ENCODE peak calls at places on chromosomes 13 and 19, in five cellular contexts. G is stomach, Z is H1, C is sigmoid colon, M is K562. O is an unnamed sample.

GRCh38 chr19:36605101-36605838 is at the start of gene ZNF382:
- DNase-seq in G (peak), Z (no peak), C (peak), M (no peak), O (peak)

GRCh38 chr13:33388254-33388998 is 102.9 kb upstream of the STARD13 start:
- DNase-seq in G (peak), Z (no peak), C (no peak), M (peak), O (no peak)

GRCh38 chr19:11496391-11497163 is 9.1 kb downstream of the ZNF653 start:
- DNase-seq in G (peak), Z (peak), C (peak), M (peak), O (peak)

GRCh38 chr19:47487551-47488515 is 3.8 kb upstream of the KPTN start:
- DNase-seq in G (no peak), Z (no peak), C (peak), M (no peak), O (no peak)

GRCh38 chr13:106990594-106990993 is 422.7 kb upstream of the ARGLU1 start:
- DNase-seq in G (no peak), Z (no peak), C (no peak), M (no peak), O (no peak)

GRCh38 chr19:4870025-4870700 is 2.7 kb upstream of the PLIN3 start:
- DNase-seq in G (peak), Z (peak), C (no peak), M (peak), O (no peak)

GRCh38 chr19:2723345-2723715 is 2.2 kb upstream of the DIRAS1 start:
- DNase-seq in G (no peak), Z (no peak), C (no peak), M (no peak), O (no peak)

GRCh38 chr13:73090116-73090811 is 31.5 kb downstream of the KLF5 start:
- DNase-seq in G (peak), Z (peak), C (no peak), M (peak), O (no peak)

GRCh38 chr19:7888145-7888825 is at the start of gene LRRC8E:
- DNase-seq in G (peak), Z (no peak), C (no peak), M (peak), O (peak)

GRCh38 chr19:47258434-47258833 is 2.1 kb downstream of the CCDC9 start:
- DNase-seq in G (no peak), Z (no peak), C (no peak), M (no peak), O (no peak)

GRCh38 chr19:7970716-7971448 is 27.4 kb upstream of the TIMM44 start:
- DNase-seq in G (peak), Z (peak), C (no peak), M (peak), O (peak)

GRCh38 chr19:9296336-9296735 is 13.3 kb downstream of the ZNF699 start:
- DNase-seq in G (no peak), Z (no peak), C (no peak), M (no peak), O (no peak)

GRCh38 chr13:51318876-51319275 is 20.6 kb upstream of the SERPINE3 start:
- DNase-seq in G (no peak), Z (no peak), C (no peak), M (no peak), O (no peak)

GRCh38 chr13:31115616-31116015 is 46.1 kb downstream of the HSPH1 start:
- DNase-seq in G (no peak), Z (no peak), C (no peak), M (no peak), O (no peak)

GRCh38 chr19:34237939-34238338 is 16.4 kb upstream of the GARRE1 start:
- DNase-seq in G (no peak), Z (no peak), C (no peak), M (no peak), O (no peak)

GRCh38 chr13:41263261-41263971 is at the start of gene MTRF1:
- DNase-seq in G (peak), Z (peak), C (peak), M (peak), O (peak)

GRCh38 chr13:66425741-66426140 is 804.4 kb downstream of the PCDH9 start:
- DNase-seq in G (no peak), Z (no peak), C (no peak), M (no peak), O (no peak)

GRCh38 chr13:51277943-51278342 is 55.7 kb downstream of the FAM124A start:
- DNase-seq in G (no peak), Z (no peak), C (peak), M (no peak), O (no peak)

GRCh38 chr19:29665826-29666633 is 769 bp downstream of the PLEKHF1 start:
- DNase-seq in G (peak), Z (no peak), C (peak), M (peak), O (peak)

GRCh38 chr19:37855098-37855497 is 51.3 kb downstream of the WDR87 start:
- DNase-seq in G (no peak), Z (no peak), C (no peak), M (no peak), O (peak)

GRCh38 chr19:2167896-2168618 is 4.3 kb downstream of the DOT1L start:
- DNase-seq in G (peak), Z (no peak), C (peak), M (peak), O (no peak)

GRCh38 chr13:33352023-33352422 is 66.5 kb upstream of the STARD13 start:
- DNase-seq in G (no peak), Z (no peak), C (no peak), M (no peak), O (peak)

GRCh38 chr13:37667631-37668161 is 69.1 kb upstream of the POSTN start:
- DNase-seq in G (no peak), Z (no peak), C (no peak), M (no peak), O (no peak)

GRCh38 chr13:50529154-50529882 is 314.2 kb downstream of the DLEU7 start:
- DNase-seq in G (peak), Z (no peak), C (peak), M (peak), O (peak)

GRCh38 chr13:83184819-83185218 is 697.5 kb downstream of the SLITRK1 start:
- DNase-seq in G (no peak), Z (no peak), C (no peak), M (no peak), O (no peak)

GRCh38 chr13:29934531-29935308 is 84.3 kb upstream of the UBL3 start:
- DNase-seq in G (no peak), Z (no peak), C (no peak), M (no peak), O (no peak)

GRCh38 chr19:29366757-29367156 is 153.8 kb upstream of the UQCRFS1 start:
- DNase-seq in G (no peak), Z (no peak), C (no peak), M (no peak), O (no peak)

GRCh38 chr13:39602277-39602613 is 748 bp downstream of the LHFPL6 start:
- DNase-seq in G (no peak), Z (no peak), C (no peak), M (no peak), O (no peak)

GRCh38 chr13:111937763-111938375 is 129.1 kb upstream of the SOX1 start:
- DNase-seq in G (peak), Z (no peak), C (no peak), M (no peak), O (no peak)

GRCh38 chr13:21237081-21237480 is 60.6 kb downstream of the MRPL57 start:
- DNase-seq in G (no peak), Z (no peak), C (no peak), M (no peak), O (no peak)

GRCh38 chr13:99320693-99321481 is 13.7 kb upstream of the GPR183 start:
- DNase-seq in G (no peak), Z (no peak), C (no peak), M (peak), O (no peak)

GRCh38 chr13:28379371-28380083 is 115.4 kb downstream of the FLT1 start:
- DNase-seq in G (no peak), Z (no peak), C (peak), M (no peak), O (no peak)

GRCh38 chr19:10553943-10554381 is 10.3 kb downstream of the ATG4D start:
- DNase-seq in G (peak), Z (no peak), C (no peak), M (no peak), O (no peak)

GRCh38 chr19:17048885-17049453 is 22.4 kb upstream of the CPAMD8 start:
- DNase-seq in G (no peak), Z (no peak), C (no peak), M (no peak), O (no peak)

GRCh38 chr19:17055636-17056035 is 19.6 kb downstream of the HAUS8 start:
- DNase-seq in G (no peak), Z (no peak), C (no peak), M (no peak), O (no peak)

GRCh38 chr19:17054746-17055145 is 20.5 kb downstream of the HAUS8 start:
- DNase-seq in G (no peak), Z (no peak), C (no peak), M (no peak), O (no peak)

GRCh38 chr19:17049711-17050280 is 23.2 kb upstream of the CPAMD8 start:
- DNase-seq in G (no peak), Z (no peak), C (no peak), M (no peak), O (no peak)

GRCh38 chr19:17052439-17052838 is 22.8 kb downstream of the HAUS8 start:
- DNase-seq in G (peak), Z (no peak), C (no peak), M (peak), O (peak)
- TF ChIP-seq POLR2AphosphoS5 in G (no peak), Z (no peak), C (no peak), M (no peak), O (no peak)

GRCh38 chr13:110551284-110551683 is 10.2 kb downstream of the RAB20 start:
- DNase-seq in G (no peak), Z (no peak), C (no peak), M (no peak), O (peak)

GRCh38 chr13:110546389-110546788 is 15.1 kb downstream of the RAB20 start:
- DNase-seq in G (no peak), Z (no peak), C (peak), M (no peak), O (no peak)

GRCh38 chr13:110548891-110549794 is 12.4 kb downstream of the RAB20 start:
- DNase-seq in G (no peak), Z (no peak), C (no peak), M (no peak), O (no peak)

GRCh38 chr13:110549795-110550160 is 11.7 kb downstream of the RAB20 start:
- DNase-seq in G (no peak), Z (no peak), C (no peak), M (no peak), O (no peak)

GRCh38 chr13:110546933-110547332 is 14.6 kb downstream of the RAB20 start:
- DNase-seq in G (peak), Z (no peak), C (peak), M (peak), O (no peak)
- TF ChIP-seq POLR2AphosphoS5 in G (peak), Z (no peak), C (peak), M (no peak), O (no peak)

GRCh38 chr19:6262519-6262918 is 17.3 kb downstream of the MLLT1 start:
- DNase-seq in G (no peak), Z (no peak), C (no peak), M (no peak), O (no peak)
- TF ChIP-seq POLR2AphosphoS5 in G (no peak), Z (no peak), C (no peak), M (no peak), O (no peak)

DNA sequence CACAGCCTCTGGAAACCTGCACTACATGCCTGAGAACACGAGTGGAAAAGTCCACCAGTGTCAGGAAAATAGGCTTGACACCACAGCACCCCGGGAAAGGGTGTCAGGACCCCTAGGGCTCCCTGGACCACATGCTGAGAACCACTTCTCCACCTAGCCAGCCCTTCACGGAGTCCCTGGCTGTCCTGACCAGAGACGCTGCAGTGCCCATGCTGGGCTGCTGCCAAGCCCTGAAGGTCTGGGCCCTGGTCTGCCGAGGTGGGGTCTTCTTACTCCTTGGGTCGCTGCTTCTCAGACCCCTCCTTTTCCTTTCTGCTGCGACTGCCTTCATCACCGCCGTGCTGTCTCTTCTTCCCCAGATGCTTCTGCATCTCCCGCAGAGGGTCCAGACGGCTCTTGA is 3.0 kb downstream of the LENG1 start:
- DNase-seq in G (no peak), Z (no peak), C (no peak), M (no peak), O (no peak)
- TF ChIP-seq POLR2AphosphoS5 in G (no peak), Z (no peak), C (peak), M (no peak), O (no peak)

GRCh38 chr19:51595776-51596175 is 24.7 kb downstream of the ZNF175 start:
- DNase-seq in G (no peak), Z (no peak), C (no peak), M (no peak), O (no peak)

GRCh38 chr19:51595190-51595589 is 24.1 kb downstream of the ZNF175 start:
- DNase-seq in G (no peak), Z (no peak), C (no peak), M (peak), O (no peak)

GRCh38 chr19:51594774-51595109 is 23.7 kb downstream of the ZNF175 start:
- DNase-seq in G (no peak), Z (no peak), C (no peak), M (no peak), O (no peak)

GRCh38 chr19:51593138-51593890 is 22.2 kb downstream of the ZNF175 start:
- DNase-seq in G (no peak), Z (no peak), C (no peak), M (no peak), O (no peak)

GRCh38 chr19:51593969-51594773 is 23.1 kb downstream of the ZNF175 start:
- DNase-seq in G (peak), Z (peak), C (peak), M (peak), O (peak)
- TF ChIP-seq POLR2AphosphoS5 in G (peak), Z (no peak), C (peak), M (no peak), O (peak)

GRCh38 chr19:41903161-41903953 is 20.4 kb downstream of the ARHGEF1 start:
- DNase-seq in G (no peak), Z (no peak), C (no peak), M (no peak), O (no peak)

GRCh38 chr19:41901707-41902360 is 18.9 kb downstream of the ARHGEF1 start:
- DNase-seq in G (no peak), Z (no peak), C (no peak), M (no peak), O (no peak)

GRCh38 chr19:41905273-41906002 is 22.5 kb downstream of the ARHGEF1 start:
- DNase-seq in G (no peak), Z (no peak), C (no peak), M (no peak), O (no peak)

GRCh38 chr19:41904118-41904870 is 21.3 kb downstream of the ARHGEF1 start:
- DNase-seq in G (peak), Z (no peak), C (no peak), M (no peak), O (no peak)

GRCh38 chr19:41902594-41902993 is 19.6 kb downstream of the ARHGEF1 start:
- DNase-seq in G (no peak), Z (no peak), C (no peak), M (no peak), O (no peak)
- TF ChIP-seq POLR2AphosphoS5 in G (no peak), Z (no peak), C (no peak), M (no peak), O (no peak)

GRCh38 chr19:58097783-58098681 is at the start of gene ZSCAN18:
- DNase-seq in G (peak), Z (peak), C (peak), M (peak), O (peak)
- TF ChIP-seq POLR2AphosphoS5 in G (peak), Z (peak), C (peak), M (no peak), O (peak)

DNA sequence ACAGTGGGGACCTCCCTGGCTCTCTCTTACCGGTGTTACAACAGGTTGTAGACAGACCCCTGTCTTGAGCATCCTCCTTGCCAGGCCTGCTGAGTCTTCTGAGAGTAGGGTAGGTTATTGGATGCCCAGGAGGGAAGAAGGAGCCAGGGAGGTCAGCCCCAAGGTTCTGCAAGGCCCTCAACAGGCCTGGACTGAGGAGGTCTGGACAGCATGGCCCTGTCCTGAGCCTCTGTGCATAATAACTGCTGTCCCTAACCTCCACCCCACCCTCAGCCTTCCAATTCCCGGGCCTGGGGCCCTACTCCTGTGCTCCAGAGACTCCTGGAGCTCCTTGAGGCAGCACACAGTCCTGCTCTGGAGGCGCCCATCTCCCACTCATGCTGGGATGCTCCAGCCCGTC is 336 bp downstream of the CD22 start:
- DNase-seq in G (no peak), Z (no peak), C (no peak), M (no peak), O (no peak)
- TF ChIP-seq POLR2AphosphoS5 in G (no peak), Z (no peak), C (no peak), M (no peak), O (no peak)